ENCODE peak calls at places on chromosomes 3 and 15, in six cellular contexts. M is A549; G is heart right ventricle; K is CD4-positive, alpha-beta T cell; B is right cardiac atrium; I is SK-N-SH. N is an unnamed sample.
A peak's percentile ranks its signal among the peaks of the same experiment; 100 is the strongest.

GRCh38 chr3:56923546-56924224 is 121.9 kb upstream of the ARHGEF3 start:
- DNase-seq in G (no peak), I (no peak), B (no peak), K (peak; percentile 30), M (no peak), N (no peak)

GRCh38 chr3:183515968-183516851 is 39.3 kb downstream of the KLHL6 start:
- DNase-seq in G (no peak), M (no peak), I (no peak), K (peak; percentile 41), B (no peak), N (no peak)

GRCh38 chr3:150255416-150255815 is 152.7 kb upstream of the TSC22D2 start:
- DNase-seq in I (no peak), G (peak; percentile 55), K (no peak), B (peak; percentile 47), M (no peak), N (peak; percentile 65)

GRCh38 chr15:62734706-62735105 is 307.8 kb upstream of the TPM1 start:
- DNase-seq in K (no peak), G (no peak), I (no peak), B (no peak), M (no peak), N (no peak)

GRCh38 chr15:83848315-83849050 is 194.6 kb downstream of the ADAMTSL3 start:
- DNase-seq in G (no peak), B (no peak), K (no peak), I (no peak), M (no peak), N (no peak)

GRCh38 chr3:56125358-56126005 is 342.8 kb downstream of the ERC2 start:
- DNase-seq in M (peak; percentile 40), G (peak; percentile 11), K (no peak), I (peak; percentile 62), B (peak; percentile 22), N (no peak)

GRCh38 chr15:39279331-39279730 is 301.5 kb upstream of the THBS1 start:
- DNase-seq in M (no peak), B (no peak), G (no peak), K (no peak), I (no peak), N (no peak)

GRCh38 chr3:114417682-114418081 is 123.9 kb downstream of the TIGIT start:
- DNase-seq in G (no peak), K (no peak), M (no peak), B (no peak), I (no peak), N (no peak)

GRCh38 chr3:42369304-42369703 is 41.1 kb downstream of the LYZL4 start:
- DNase-seq in M (no peak), G (peak; percentile 13), K (no peak), I (no peak), B (peak; percentile 50), N (no peak)

GRCh38 chr15:82093774-82094211 is 48.0 kb upstream of the MEX3B start:
- DNase-seq in G (no peak), K (no peak), B (no peak), I (no peak), M (peak; percentile 74), N (no peak)

GRCh38 chr3:45599984-45600650 is 5.6 kb downstream of the LIMD1 start:
- DNase-seq in G (no peak), B (no peak), I (no peak), M (no peak), K (no peak), N (no peak)

GRCh38 chr3:71185733-71186455 is 397.6 kb downstream of the FOXP1 start:
- DNase-seq in I (no peak), M (no peak), B (no peak), G (no peak), K (no peak), N (no peak)

GRCh38 chr3:44584646-44585501 is at the start of gene ZNF660:
- DNase-seq in K (no peak), M (no peak), I (peak; percentile 95), B (peak; percentile 80), G (peak; percentile 51), N (no peak)

GRCh38 chr15:65333441-65333820 is 29.0 kb downstream of the RNU5B-1 start:
- DNase-seq in G (no peak), M (no peak), K (no peak), I (peak; percentile 21), B (no peak), N (no peak)

GRCh38 chr3:107846282-107846852 is 244.5 kb downstream of the CD47 start:
- DNase-seq in B (peak; percentile 68), K (no peak), G (peak; percentile 70), M (peak; percentile 62), I (no peak), N (no peak)

GRCh38 chr3:129756871-129757270 is 136.6 kb downstream of the TMCC1 start:
- DNase-seq in K (no peak), I (no peak), B (no peak), M (no peak), G (no peak), N (no peak)

GRCh38 chr3:99929409-99930139 is 111.9 kb downstream of the CMSS1 start:
- DNase-seq in G (peak; percentile 23), B (peak; percentile 56), I (no peak), M (no peak), K (no peak), N (no peak)

GRCh38 chr3:51718547-51719412 is 11.9 kb downstream of the GRM2 start:
- DNase-seq in G (peak; percentile 54), B (peak; percentile 62), M (peak; percentile 47), I (peak; percentile 89), K (no peak), N (no peak)

GRCh38 chr15:39354188-39354587 is 226.7 kb upstream of the THBS1 start:
- DNase-seq in B (no peak), G (no peak), I (no peak), K (no peak), M (no peak), N (no peak)

GRCh38 chr3:129536806-129537205 is 6.2 kb upstream of the H1-8 start:
- DNase-seq in K (no peak), G (no peak), B (no peak), M (no peak), I (no peak), N (no peak)

GRCh38 chr15:89090791-89091666 is 2.8 kb downstream of the ABHD2 start:
- DNase-seq in B (peak; percentile 84), I (peak; percentile 42), M (no peak), K (peak; percentile 30), G (peak; percentile 67), N (peak; percentile 32)

GRCh38 chr3:113270096-113270495 is 58.7 kb downstream of the BOC start:
- DNase-seq in K (no peak), B (no peak), M (no peak), I (no peak), G (no peak), N (no peak)

GRCh38 chr3:113271594-113272368 is 60.4 kb downstream of the BOC start:
- DNase-seq in I (no peak), K (no peak), M (no peak), B (no peak), G (no peak), N (no peak)

GRCh38 chr3:113272369-113272748 is 61.0 kb downstream of the BOC start:
- DNase-seq in I (no peak), G (no peak), B (no peak), M (no peak), K (no peak), N (no peak)

GRCh38 chr3:113270786-113271185 is 59.4 kb downstream of the BOC start:
- DNase-seq in G (no peak), I (no peak), M (no peak), K (no peak), B (no peak), N (no peak)

GRCh38 chr3:113271189-113271588 is 59.8 kb downstream of the BOC start:
- DNase-seq in I (no peak), M (no peak), B (no peak), K (no peak), G (no peak), N (no peak)
- H3K27ac ChIP-seq in I (no peak overlapping the region), M (no peak overlapping the region), B (no peak overlapping the region), K (no peak overlapping the region), G (no peak overlapping the region), N (no peak overlapping the region)

GRCh38 chr3:125317761-125318496 is 57.2 kb downstream of the ZNF148 start:
- DNase-seq in M (no peak), B (no peak), K (no peak), I (no peak), G (no peak), N (no peak)
- H3K27ac ChIP-seq in M (no peak overlapping the region), B (no peak overlapping the region), K (no peak overlapping the region), I (peak overlapping the region; percentile 39), G (no peak overlapping the region), N (no peak overlapping the region)

GRCh38 chr3:48837163-48837562 is 10.5 kb downstream of the PRKAR2A start:
- DNase-seq in I (no peak), B (no peak), K (no peak), G (no peak), M (no peak), N (no peak)

GRCh38 chr3:48830660-48831190 is 16.9 kb downstream of the PRKAR2A start:
- DNase-seq in M (no peak), K (no peak), G (no peak), I (no peak), B (no peak), N (no peak)

GRCh38 chr3:48832691-48833090 is 15.0 kb downstream of the PRKAR2A start:
- DNase-seq in M (no peak), K (no peak), G (no peak), B (no peak), I (no peak), N (no peak)
- H3K27ac ChIP-seq in M (no peak overlapping the region), K (no peak overlapping the region), G (no peak overlapping the region), B (no peak overlapping the region), I (no peak overlapping the region), N (no peak overlapping the region)

GRCh38 chr15:67807836-67808235 is 17.5 kb upstream of the SKOR1 start:
- DNase-seq in M (no peak), I (no peak), K (no peak), B (no peak), G (no peak), N (no peak)

GRCh38 chr15:67807141-67807540 is 18.2 kb upstream of the SKOR1 start:
- DNase-seq in G (no peak), K (no peak), B (no peak), M (no peak), I (no peak), N (no peak)

GRCh38 chr15:67805008-67805681 is 20.2 kb upstream of the SKOR1 start:
- DNase-seq in K (no peak), B (no peak), M (no peak), I (no peak), G (no peak), N (peak; percentile 20)

GRCh38 chr15:67805871-67806538 is 19.3 kb upstream of the SKOR1 start:
- DNase-seq in M (no peak), G (no peak), I (no peak), B (no peak), K (no peak), N (no peak)

GRCh38 chr15:67806539-67806935 is 18.8 kb upstream of the SKOR1 start:
- DNase-seq in G (no peak), I (no peak), B (no peak), K (no peak), M (no peak), N (no peak)
- H3K27ac ChIP-seq in G (no peak overlapping the region), I (no peak overlapping the region), B (no peak overlapping the region), K (no peak overlapping the region), M (no peak overlapping the region), N (no peak overlapping the region)

GRCh38 chr3:13891492-13892073 is 11.7 kb upstream of the WNT7A start:
- DNase-seq in K (no peak), B (no peak), M (no peak), G (no peak), I (no peak), N (no peak)
- H3K27ac ChIP-seq in K (peak overlapping the region; percentile 21), B (no peak overlapping the region), M (no peak overlapping the region), G (no peak overlapping the region), I (no peak overlapping the region), N (no peak overlapping the region)

N was measured in caudate nucleus.